ENCODE peak calls at places on chromosomes 5 and 9, in eight cellular contexts. One of them, this sample, is unnamed.

GRCh38 chr5:17190799-17191391 is 26.5 kb upstream of the BASP1 start:
- DNase-seq in lower leg skin: no peak
- DNase-seq in heart right ventricle: no peak
- DNase-seq in brain microvascular endothelial cell: peak
- DNase-seq in spleen: no peak
- DNase-seq in PC-3: peak
- DNase-seq in HepG2: no peak
- DNase-seq in AG10803: no peak
- DNase-seq in this sample: no peak

GRCh38 chr9:127539259-127539981 is 72.7 kb upstream of the STXBP1 start:
- DNase-seq in lower leg skin: no peak
- DNase-seq in heart right ventricle: no peak
- DNase-seq in brain microvascular endothelial cell: no peak
- DNase-seq in spleen: no peak
- DNase-seq in PC-3: no peak
- DNase-seq in HepG2: no peak
- DNase-seq in AG10803: no peak
- DNase-seq in this sample: no peak

GRCh38 chr5:34690898-34691297 is 34.8 kb downstream of the RAI14 start:
- DNase-seq in lower leg skin: no peak
- DNase-seq in heart right ventricle: no peak
- DNase-seq in brain microvascular endothelial cell: no peak
- DNase-seq in spleen: no peak
- DNase-seq in PC-3: no peak
- DNase-seq in HepG2: no peak
- DNase-seq in AG10803: no peak
- DNase-seq in this sample: no peak

GRCh38 chr5:101084353-101084752 is 181.3 kb upstream of the ST8SIA4 start:
- DNase-seq in lower leg skin: no peak
- DNase-seq in heart right ventricle: no peak
- DNase-seq in brain microvascular endothelial cell: no peak
- DNase-seq in spleen: no peak
- DNase-seq in PC-3: no peak
- DNase-seq in HepG2: no peak
- DNase-seq in AG10803: no peak
- DNase-seq in this sample: no peak

GRCh38 chr5:50725800-50726474 is 59.5 kb downstream of the PARP8 start:
- DNase-seq in lower leg skin: no peak
- DNase-seq in heart right ventricle: no peak
- DNase-seq in brain microvascular endothelial cell: no peak
- DNase-seq in spleen: no peak
- DNase-seq in PC-3: no peak
- DNase-seq in HepG2: no peak
- DNase-seq in AG10803: no peak
- DNase-seq in this sample: no peak

GRCh38 chr9:22142681-22143080 is 133.6 kb upstream of the CDKN2B start:
- DNase-seq in lower leg skin: no peak
- DNase-seq in heart right ventricle: no peak
- DNase-seq in brain microvascular endothelial cell: peak
- DNase-seq in spleen: no peak
- DNase-seq in PC-3: peak
- DNase-seq in HepG2: no peak
- DNase-seq in AG10803: no peak
- DNase-seq in this sample: no peak

GRCh38 chr9:98215266-98215665 is 22.8 kb upstream of the CORO2A start:
- DNase-seq in lower leg skin: no peak
- DNase-seq in heart right ventricle: no peak
- DNase-seq in brain microvascular endothelial cell: no peak
- DNase-seq in spleen: no peak
- DNase-seq in PC-3: no peak
- DNase-seq in HepG2: no peak
- DNase-seq in AG10803: no peak
- DNase-seq in this sample: no peak

GRCh38 chr5:84242286-84242685 is 142.4 kb downstream of the EDIL3 start:
- DNase-seq in lower leg skin: no peak
- DNase-seq in heart right ventricle: no peak
- DNase-seq in brain microvascular endothelial cell: peak
- DNase-seq in spleen: no peak
- DNase-seq in PC-3: peak
- DNase-seq in HepG2: no peak
- DNase-seq in AG10803: peak
- DNase-seq in this sample: no peak

GRCh38 chr9:115373710-115374045 is 255.7 kb upstream of the TNC start:
- DNase-seq in lower leg skin: no peak
- DNase-seq in heart right ventricle: no peak
- DNase-seq in brain microvascular endothelial cell: no peak
- DNase-seq in spleen: no peak
- DNase-seq in PC-3: no peak
- DNase-seq in HepG2: no peak
- DNase-seq in AG10803: no peak
- DNase-seq in this sample: no peak

GRCh38 chr9:136049451-136050265 is 45.4 kb downstream of the NACC2 start:
- DNase-seq in lower leg skin: no peak
- DNase-seq in heart right ventricle: no peak
- DNase-seq in brain microvascular endothelial cell: no peak
- DNase-seq in spleen: no peak
- DNase-seq in PC-3: no peak
- DNase-seq in HepG2: no peak
- DNase-seq in AG10803: no peak
- DNase-seq in this sample: no peak

GRCh38 chr9:38186372-38187115 is 117.5 kb upstream of the SHB start:
- DNase-seq in lower leg skin: no peak
- DNase-seq in heart right ventricle: no peak
- DNase-seq in brain microvascular endothelial cell: no peak
- DNase-seq in spleen: no peak
- DNase-seq in PC-3: peak
- DNase-seq in HepG2: no peak
- DNase-seq in AG10803: no peak
- DNase-seq in this sample: no peak

GRCh38 chr5:78648359-78649219 is at the start of gene LHFPL2:
- DNase-seq in lower leg skin: peak
- DNase-seq in heart right ventricle: peak
- DNase-seq in brain microvascular endothelial cell: peak
- DNase-seq in spleen: peak
- DNase-seq in PC-3: peak
- DNase-seq in HepG2: no peak
- DNase-seq in AG10803: peak
- DNase-seq in this sample: no peak

GRCh38 chr5:1042626-1043025 is 34.0 kb downstream of the NKD2 start:
- DNase-seq in lower leg skin: no peak
- DNase-seq in heart right ventricle: no peak
- DNase-seq in brain microvascular endothelial cell: no peak
- DNase-seq in spleen: no peak
- DNase-seq in PC-3: no peak
- DNase-seq in HepG2: no peak
- DNase-seq in AG10803: no peak
- DNase-seq in this sample: no peak

GRCh38 chr5:33984671-33985124 is at the start of gene SLC45A2:
- DNase-seq in lower leg skin: no peak
- DNase-seq in heart right ventricle: no peak
- DNase-seq in brain microvascular endothelial cell: peak
- DNase-seq in spleen: no peak
- DNase-seq in PC-3: no peak
- DNase-seq in HepG2: no peak
- DNase-seq in AG10803: no peak
- DNase-seq in this sample: no peak

GRCh38 chr5:140012443-140012842 is 30.7 kb downstream of the NRG2 start:
- DNase-seq in lower leg skin: no peak
- DNase-seq in heart right ventricle: no peak
- DNase-seq in brain microvascular endothelial cell: no peak
- DNase-seq in spleen: no peak
- DNase-seq in PC-3: no peak
- DNase-seq in HepG2: no peak
- DNase-seq in AG10803: no peak
- DNase-seq in this sample: no peak

GRCh38 chr9:37413311-37413710 is 9.2 kb upstream of the GRHPR start:
- DNase-seq in lower leg skin: no peak
- DNase-seq in heart right ventricle: no peak
- DNase-seq in brain microvascular endothelial cell: no peak
- DNase-seq in spleen: peak
- DNase-seq in PC-3: no peak
- DNase-seq in HepG2: no peak
- DNase-seq in AG10803: no peak
- DNase-seq in this sample: no peak

GRCh38 chr9:98778711-98779530 is 17.4 kb downstream of the ANKS6 start:
- DNase-seq in lower leg skin: no peak
- DNase-seq in heart right ventricle: no peak
- DNase-seq in brain microvascular endothelial cell: no peak
- DNase-seq in spleen: no peak
- DNase-seq in PC-3: peak
- DNase-seq in HepG2: peak
- DNase-seq in AG10803: no peak
- DNase-seq in this sample: no peak

GRCh38 chr9:123131258-123131657 is 97.8 kb downstream of the GPR21 start:
- DNase-seq in lower leg skin: no peak
- DNase-seq in heart right ventricle: no peak
- DNase-seq in brain microvascular endothelial cell: peak
- DNase-seq in spleen: no peak
- DNase-seq in PC-3: no peak
- DNase-seq in HepG2: peak
- DNase-seq in AG10803: peak
- DNase-seq in this sample: no peak

GRCh38 chr9:76868897-76869296 is 37.0 kb downstream of the PRUNE2 start:
- DNase-seq in lower leg skin: no peak
- DNase-seq in heart right ventricle: no peak
- DNase-seq in brain microvascular endothelial cell: no peak
- DNase-seq in spleen: no peak
- DNase-seq in PC-3: no peak
- DNase-seq in HepG2: no peak
- DNase-seq in AG10803: peak
- DNase-seq in this sample: no peak

GRCh38 chr5:5421149-5421960 is 1.1 kb upstream of the ICE1 start:
- DNase-seq in lower leg skin: no peak
- DNase-seq in heart right ventricle: no peak
- DNase-seq in brain microvascular endothelial cell: peak
- DNase-seq in spleen: no peak
- DNase-seq in PC-3: no peak
- DNase-seq in HepG2: no peak
- DNase-seq in AG10803: peak
- DNase-seq in this sample: no peak

GRCh38 chr5:173697931-173698579 is 81.6 kb upstream of the BOD1 start:
- DNase-seq in lower leg skin: no peak
- DNase-seq in heart right ventricle: no peak
- DNase-seq in brain microvascular endothelial cell: no peak
- DNase-seq in spleen: no peak
- DNase-seq in PC-3: no peak
- DNase-seq in HepG2: no peak
- DNase-seq in AG10803: no peak
- DNase-seq in this sample: no peak

GRCh38 chr9:125519741-125520140 is 187.3 kb downstream of the MAPKAP1 start:
- DNase-seq in lower leg skin: no peak
- DNase-seq in heart right ventricle: no peak
- DNase-seq in brain microvascular endothelial cell: no peak
- DNase-seq in spleen: no peak
- DNase-seq in PC-3: no peak
- DNase-seq in HepG2: no peak
- DNase-seq in AG10803: no peak
- DNase-seq in this sample: no peak

GRCh38 chr9:20271107-20271506 is 351.2 kb downstream of the MLLT3 start:
- DNase-seq in lower leg skin: no peak
- DNase-seq in heart right ventricle: no peak
- DNase-seq in brain microvascular endothelial cell: no peak
- DNase-seq in spleen: no peak
- DNase-seq in PC-3: no peak
- DNase-seq in HepG2: no peak
- DNase-seq in AG10803: peak
- DNase-seq in this sample: no peak

GRCh38 chr5:149498724-149499336 is 52.4 kb downstream of the CSNK1A1 start:
- DNase-seq in lower leg skin: no peak
- DNase-seq in heart right ventricle: no peak
- DNase-seq in brain microvascular endothelial cell: no peak
- DNase-seq in spleen: no peak
- DNase-seq in PC-3: no peak
- DNase-seq in HepG2: no peak
- DNase-seq in AG10803: no peak
- DNase-seq in this sample: no peak
- H3K4me3 ChIP-seq in lower leg skin: no peak
- H3K4me3 ChIP-seq in heart right ventricle: no peak
- H3K4me3 ChIP-seq in brain microvascular endothelial cell: no peak
- H3K4me3 ChIP-seq in spleen: no peak
- H3K4me3 ChIP-seq in PC-3: no peak
- H3K4me3 ChIP-seq in HepG2: no peak
- H3K4me3 ChIP-seq in AG10803: no peak
- H3K4me3 ChIP-seq in this sample: no peak

GRCh38 chr5:58284886-58285285 is 175.0 kb downstream of the PLK2 start:
- DNase-seq in lower leg skin: no peak
- DNase-seq in heart right ventricle: no peak
- DNase-seq in brain microvascular endothelial cell: no peak
- DNase-seq in spleen: no peak
- DNase-seq in PC-3: no peak
- DNase-seq in HepG2: no peak
- DNase-seq in AG10803: no peak
- DNase-seq in this sample: no peak
- H3K4me3 ChIP-seq in lower leg skin: no peak
- H3K4me3 ChIP-seq in heart right ventricle: no peak
- H3K4me3 ChIP-seq in brain microvascular endothelial cell: no peak
- H3K4me3 ChIP-seq in spleen: no peak
- H3K4me3 ChIP-seq in PC-3: no peak
- H3K4me3 ChIP-seq in HepG2: no peak
- H3K4me3 ChIP-seq in AG10803: no peak
- H3K4me3 ChIP-seq in this sample: no peak

DNA sequence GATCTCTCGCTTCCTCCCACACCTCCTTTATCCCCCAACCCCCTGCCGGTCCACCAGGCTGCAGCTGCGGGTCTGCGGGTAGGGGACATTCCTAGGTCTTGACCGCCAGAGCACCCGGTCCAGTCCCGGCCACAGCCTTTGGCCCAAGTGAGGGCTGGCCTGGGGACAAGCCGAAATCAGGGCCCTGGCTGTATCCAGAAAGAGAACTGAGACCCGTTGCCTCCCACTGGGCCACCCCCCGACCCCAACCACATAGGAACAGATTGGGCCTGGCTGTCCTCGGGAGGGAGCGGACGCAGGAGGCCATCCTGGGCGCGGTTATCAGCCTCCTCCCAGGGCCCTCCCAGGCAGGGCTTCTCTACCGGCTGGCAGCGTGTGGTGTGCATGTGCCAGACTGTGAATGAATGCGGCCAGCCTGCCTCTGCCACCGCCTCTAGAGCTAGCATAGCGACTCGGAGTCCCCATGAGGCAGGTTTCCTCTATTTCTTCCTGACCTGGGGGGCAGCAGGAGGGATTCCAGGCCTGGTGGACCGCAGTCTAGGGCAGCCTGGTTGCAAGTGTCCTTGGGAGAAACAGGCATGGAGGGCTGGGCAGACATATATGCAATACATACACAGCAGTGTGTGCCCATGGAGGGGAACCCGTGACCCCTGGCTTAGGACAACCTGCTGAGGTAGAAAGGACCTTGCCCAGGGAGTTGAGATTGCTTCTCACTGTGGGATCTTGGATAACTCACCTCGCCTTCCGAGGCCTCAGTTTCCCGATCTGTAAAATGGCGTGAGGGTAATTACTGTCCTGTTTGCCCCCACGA is 1.2 kb downstream of the N4BP3 start:
- DNase-seq in lower leg skin: no peak
- DNase-seq in heart right ventricle: no peak
- DNase-seq in brain microvascular endothelial cell: no peak
- DNase-seq in spleen: peak
- DNase-seq in PC-3: no peak
- DNase-seq in HepG2: no peak
- DNase-seq in AG10803: no peak
- DNase-seq in this sample: no peak
- H3K4me3 ChIP-seq in lower leg skin: peak
- H3K4me3 ChIP-seq in heart right ventricle: peak
- H3K4me3 ChIP-seq in brain microvascular endothelial cell: no peak
- H3K4me3 ChIP-seq in spleen: peak
- H3K4me3 ChIP-seq in PC-3: peak
- H3K4me3 ChIP-seq in HepG2: peak
- H3K4me3 ChIP-seq in AG10803: no peak
- H3K4me3 ChIP-seq in this sample: peak

GRCh38 chr5:141850183-141850768 is 27.9 kb downstream of the PCDH1 start:
- DNase-seq in lower leg skin: no peak
- DNase-seq in heart right ventricle: no peak
- DNase-seq in brain microvascular endothelial cell: peak
- DNase-seq in spleen: no peak
- DNase-seq in PC-3: peak
- DNase-seq in HepG2: no peak
- DNase-seq in AG10803: peak
- DNase-seq in this sample: peak
- H3K4me3 ChIP-seq in lower leg skin: peak
- H3K4me3 ChIP-seq in heart right ventricle: peak
- H3K4me3 ChIP-seq in brain microvascular endothelial cell: peak
- H3K4me3 ChIP-seq in spleen: peak
- H3K4me3 ChIP-seq in PC-3: peak
- H3K4me3 ChIP-seq in HepG2: peak
- H3K4me3 ChIP-seq in AG10803: peak
- H3K4me3 ChIP-seq in this sample: peak

This sample was measured in effector memory CD4-positive, alpha-beta T cell.